ENCODE peak calls at places on chromosome X, in nine cellular contexts. One of them, this sample, is unnamed.

GRCh38 chrX:103656623-103657022 is 27.8 kb downstream of the TCEAL1 start:
- DNase-seq in tibial artery: no peak
- DNase-seq in foreskin keratinocyte: peak; percentile 91
- DNase-seq in BJ: no peak
- DNase-seq in cardiac muscle cell: no peak
- DNase-seq in NCI-H2107: no peak
- DNase-seq in activated T-helper 1 cell treated with anti-CD3 and anti-CD28 coated beads, Interleukin-2, amount 50 U/mL, for 16 hours: no peak
- DNase-seq in M059J: peak; percentile 98
- DNase-seq in fibroblast of villous mesenchyme: peak; percentile 41
- DNase-seq in this sample: no peak

GRCh38 chrX:105462191-105462590 is 241.7 kb upstream of the TEX13A start:
- DNase-seq in tibial artery: no peak
- DNase-seq in foreskin keratinocyte: no peak
- DNase-seq in BJ: no peak
- DNase-seq in cardiac muscle cell: peak; percentile 30
- DNase-seq in NCI-H2107: no peak
- DNase-seq in activated T-helper 1 cell treated with anti-CD3 and anti-CD28 coated beads, Interleukin-2, amount 50 U/mL, for 16 hours: no peak
- DNase-seq in M059J: no peak
- DNase-seq in fibroblast of villous mesenchyme: no peak
- DNase-seq in this sample: no peak

GRCh38 chrX:32673193-32673592 is 538.2 kb downstream of the DMD start:
- DNase-seq in tibial artery: no peak
- DNase-seq in foreskin keratinocyte: no peak
- DNase-seq in BJ: no peak
- DNase-seq in cardiac muscle cell: peak; percentile 1
- DNase-seq in NCI-H2107: no peak
- DNase-seq in activated T-helper 1 cell treated with anti-CD3 and anti-CD28 coated beads, Interleukin-2, amount 50 U/mL, for 16 hours: no peak
- DNase-seq in M059J: peak; percentile 9
- DNase-seq in fibroblast of villous mesenchyme: no peak
- DNase-seq in this sample: no peak

GRCh38 chrX:11474576-11474975 is 181.4 kb downstream of the AMELX start:
- DNase-seq in tibial artery: peak; percentile 21
- DNase-seq in foreskin keratinocyte: no peak
- DNase-seq in BJ: no peak
- DNase-seq in cardiac muscle cell: no peak
- DNase-seq in NCI-H2107: no peak
- DNase-seq in activated T-helper 1 cell treated with anti-CD3 and anti-CD28 coated beads, Interleukin-2, amount 50 U/mL, for 16 hours: no peak
- DNase-seq in M059J: peak; percentile 38
- DNase-seq in fibroblast of villous mesenchyme: no peak
- DNase-seq in this sample: no peak

GRCh38 chrX:131595120-131595519 is 51.2 kb downstream of the OR13H1 start:
- DNase-seq in tibial artery: no peak
- DNase-seq in foreskin keratinocyte: no peak
- DNase-seq in BJ: no peak
- DNase-seq in cardiac muscle cell: peak; percentile 28
- DNase-seq in NCI-H2107: no peak
- DNase-seq in activated T-helper 1 cell treated with anti-CD3 and anti-CD28 coated beads, Interleukin-2, amount 50 U/mL, for 16 hours: no peak
- DNase-seq in M059J: peak; percentile 63
- DNase-seq in fibroblast of villous mesenchyme: peak; percentile 41
- DNase-seq in this sample: no peak

GRCh38 chrX:120446503-120446902 is 22.6 kb downstream of the LAMP2 start:
- DNase-seq in tibial artery: no peak
- DNase-seq in foreskin keratinocyte: no peak
- DNase-seq in BJ: peak; percentile 31
- DNase-seq in cardiac muscle cell: peak; percentile 75
- DNase-seq in NCI-H2107: no peak
- DNase-seq in activated T-helper 1 cell treated with anti-CD3 and anti-CD28 coated beads, Interleukin-2, amount 50 U/mL, for 16 hours: no peak
- DNase-seq in M059J: peak; percentile 83
- DNase-seq in fibroblast of villous mesenchyme: peak; percentile 78
- DNase-seq in this sample: no peak

GRCh38 chrX:39144323-39144722 is 343.1 kb downstream of the MID1IP1 start:
- DNase-seq in tibial artery: no peak
- DNase-seq in foreskin keratinocyte: peak; percentile 24
- DNase-seq in BJ: no peak
- DNase-seq in cardiac muscle cell: no peak
- DNase-seq in NCI-H2107: no peak
- DNase-seq in activated T-helper 1 cell treated with anti-CD3 and anti-CD28 coated beads, Interleukin-2, amount 50 U/mL, for 16 hours: no peak
- DNase-seq in M059J: no peak
- DNase-seq in fibroblast of villous mesenchyme: no peak
- DNase-seq in this sample: no peak

GRCh38 chrX:39258331-39258730 is 457.1 kb downstream of the MID1IP1 start:
- DNase-seq in tibial artery: no peak
- DNase-seq in foreskin keratinocyte: no peak
- DNase-seq in BJ: no peak
- DNase-seq in cardiac muscle cell: peak; percentile 0
- DNase-seq in NCI-H2107: no peak
- DNase-seq in activated T-helper 1 cell treated with anti-CD3 and anti-CD28 coated beads, Interleukin-2, amount 50 U/mL, for 16 hours: no peak
- DNase-seq in M059J: peak; percentile 36
- DNase-seq in fibroblast of villous mesenchyme: no peak
- DNase-seq in this sample: peak; percentile 15

GRCh38 chrX:79161655-79162054 is 17.2 kb downstream of the GPR174 start:
- DNase-seq in tibial artery: no peak
- DNase-seq in foreskin keratinocyte: no peak
- DNase-seq in BJ: no peak
- DNase-seq in cardiac muscle cell: no peak
- DNase-seq in NCI-H2107: no peak
- DNase-seq in activated T-helper 1 cell treated with anti-CD3 and anti-CD28 coated beads, Interleukin-2, amount 50 U/mL, for 16 hours: no peak
- DNase-seq in M059J: no peak
- DNase-seq in fibroblast of villous mesenchyme: no peak
- DNase-seq in this sample: no peak

GRCh38 chrX:38578152-38578551 is 16.8 kb downstream of the TSPAN7 start:
- DNase-seq in tibial artery: no peak
- DNase-seq in foreskin keratinocyte: peak; percentile 24
- DNase-seq in BJ: no peak
- DNase-seq in cardiac muscle cell: no peak
- DNase-seq in NCI-H2107: no peak
- DNase-seq in activated T-helper 1 cell treated with anti-CD3 and anti-CD28 coated beads, Interleukin-2, amount 50 U/mL, for 16 hours: no peak
- DNase-seq in M059J: no peak
- DNase-seq in fibroblast of villous mesenchyme: no peak
- DNase-seq in this sample: no peak

GRCh38 chrX:104112326-104112951 is at the start of gene ZCCHC18:
- DNase-seq in tibial artery: peak; percentile 39
- DNase-seq in foreskin keratinocyte: no peak
- DNase-seq in BJ: no peak
- DNase-seq in cardiac muscle cell: peak; percentile 67
- DNase-seq in NCI-H2107: no peak
- DNase-seq in activated T-helper 1 cell treated with anti-CD3 and anti-CD28 coated beads, Interleukin-2, amount 50 U/mL, for 16 hours: no peak
- DNase-seq in M059J: peak; percentile 61
- DNase-seq in fibroblast of villous mesenchyme: peak; percentile 41
- DNase-seq in this sample: peak; percentile 58

GRCh38 chrX:111006119-111006518 is 89.9 kb upstream of the PAK3 start:
- DNase-seq in tibial artery: no peak
- DNase-seq in foreskin keratinocyte: no peak
- DNase-seq in BJ: no peak
- DNase-seq in cardiac muscle cell: peak; percentile 29
- DNase-seq in NCI-H2107: no peak
- DNase-seq in activated T-helper 1 cell treated with anti-CD3 and anti-CD28 coated beads, Interleukin-2, amount 50 U/mL, for 16 hours: no peak
- DNase-seq in M059J: no peak
- DNase-seq in fibroblast of villous mesenchyme: peak; percentile 15
- DNase-seq in this sample: no peak

GRCh38 chrX:84197550-84197949 is 9.6 kb upstream of the RPS6KA6 start:
- DNase-seq in tibial artery: no peak
- DNase-seq in foreskin keratinocyte: no peak
- DNase-seq in BJ: no peak
- DNase-seq in cardiac muscle cell: no peak
- DNase-seq in NCI-H2107: no peak
- DNase-seq in activated T-helper 1 cell treated with anti-CD3 and anti-CD28 coated beads, Interleukin-2, amount 50 U/mL, for 16 hours: no peak
- DNase-seq in M059J: no peak
- DNase-seq in fibroblast of villous mesenchyme: no peak
- DNase-seq in this sample: no peak

GRCh38 chrX:85516131-85516530 is 136.7 kb upstream of the POF1B start:
- DNase-seq in tibial artery: no peak
- DNase-seq in foreskin keratinocyte: peak; percentile 78
- DNase-seq in BJ: no peak
- DNase-seq in cardiac muscle cell: no peak
- DNase-seq in NCI-H2107: no peak
- DNase-seq in activated T-helper 1 cell treated with anti-CD3 and anti-CD28 coated beads, Interleukin-2, amount 50 U/mL, for 16 hours: no peak
- DNase-seq in M059J: no peak
- DNase-seq in fibroblast of villous mesenchyme: no peak
- DNase-seq in this sample: no peak

GRCh38 chrX:69379412-69379811 is 124.7 kb upstream of the NALF2 start:
- DNase-seq in tibial artery: no peak
- DNase-seq in foreskin keratinocyte: no peak
- DNase-seq in BJ: no peak
- DNase-seq in cardiac muscle cell: no peak
- DNase-seq in NCI-H2107: no peak
- DNase-seq in activated T-helper 1 cell treated with anti-CD3 and anti-CD28 coated beads, Interleukin-2, amount 50 U/mL, for 16 hours: no peak
- DNase-seq in M059J: no peak
- DNase-seq in fibroblast of villous mesenchyme: no peak
- DNase-seq in this sample: no peak

GRCh38 chrX:130539721-130540321 is 138.0 kb downstream of the RBMX2 start:
- DNase-seq in tibial artery: peak; percentile 22
- DNase-seq in foreskin keratinocyte: peak; percentile 5
- DNase-seq in BJ: no peak
- DNase-seq in cardiac muscle cell: peak; percentile 68
- DNase-seq in NCI-H2107: peak; percentile 10
- DNase-seq in activated T-helper 1 cell treated with anti-CD3 and anti-CD28 coated beads, Interleukin-2, amount 50 U/mL, for 16 hours: no peak
- DNase-seq in M059J: peak; percentile 46
- DNase-seq in fibroblast of villous mesenchyme: peak; percentile 55
- DNase-seq in this sample: peak; percentile 10

GRCh38 chrX:13716905-13717304 is 17.5 kb downstream of the TRAPPC2 start:
- DNase-seq in tibial artery: no peak
- DNase-seq in foreskin keratinocyte: no peak
- DNase-seq in BJ: no peak
- DNase-seq in cardiac muscle cell: no peak
- DNase-seq in NCI-H2107: no peak
- DNase-seq in activated T-helper 1 cell treated with anti-CD3 and anti-CD28 coated beads, Interleukin-2, amount 50 U/mL, for 16 hours: peak; percentile 10
- DNase-seq in M059J: no peak
- DNase-seq in fibroblast of villous mesenchyme: no peak
- DNase-seq in this sample: peak; percentile 1

GRCh38 chrX:141278306-141278705 is 36.0 kb upstream of the SPANXC start:
- DNase-seq in tibial artery: no peak
- DNase-seq in foreskin keratinocyte: peak; percentile 0
- DNase-seq in BJ: no peak
- DNase-seq in cardiac muscle cell: peak; percentile 45
- DNase-seq in NCI-H2107: no peak
- DNase-seq in activated T-helper 1 cell treated with anti-CD3 and anti-CD28 coated beads, Interleukin-2, amount 50 U/mL, for 16 hours: no peak
- DNase-seq in M059J: peak; percentile 38
- DNase-seq in fibroblast of villous mesenchyme: peak; percentile 23
- DNase-seq in this sample: no peak

GRCh38 chrX:10660171-10660570 is 39.8 kb upstream of the MID1 start:
- DNase-seq in tibial artery: no peak
- DNase-seq in foreskin keratinocyte: no peak
- DNase-seq in BJ: no peak
- DNase-seq in cardiac muscle cell: no peak
- DNase-seq in NCI-H2107: no peak
- DNase-seq in activated T-helper 1 cell treated with anti-CD3 and anti-CD28 coated beads, Interleukin-2, amount 50 U/mL, for 16 hours: no peak
- DNase-seq in M059J: no peak
- DNase-seq in fibroblast of villous mesenchyme: no peak
- DNase-seq in this sample: no peak

GRCh38 chrX:48021026-48021900 is 14.5 kb downstream of the SPACA5 start:
- DNase-seq in tibial artery: peak; percentile 56
- DNase-seq in foreskin keratinocyte: peak; percentile 83
- DNase-seq in BJ: peak; percentile 26
- DNase-seq in cardiac muscle cell: peak; percentile 91
- DNase-seq in NCI-H2107: peak; percentile 51
- DNase-seq in activated T-helper 1 cell treated with anti-CD3 and anti-CD28 coated beads, Interleukin-2, amount 50 U/mL, for 16 hours: peak; percentile 53
- DNase-seq in M059J: peak; percentile 69
- DNase-seq in fibroblast of villous mesenchyme: peak; percentile 86
- DNase-seq in this sample: peak; percentile 23

GRCh38 chrX:17441965-17442364 is 67.0 kb downstream of the NHS start:
- DNase-seq in tibial artery: no peak
- DNase-seq in foreskin keratinocyte: peak; percentile 70
- DNase-seq in BJ: peak; percentile 17
- DNase-seq in cardiac muscle cell: no peak
- DNase-seq in NCI-H2107: no peak
- DNase-seq in activated T-helper 1 cell treated with anti-CD3 and anti-CD28 coated beads, Interleukin-2, amount 50 U/mL, for 16 hours: no peak
- DNase-seq in M059J: peak; percentile 82
- DNase-seq in fibroblast of villous mesenchyme: peak; percentile 34
- DNase-seq in this sample: no peak

GRCh38 chrX:129544780-129545179 is 4.7 kb downstream of the OCRL start:
- DNase-seq in tibial artery: no peak
- DNase-seq in foreskin keratinocyte: no peak
- DNase-seq in BJ: no peak
- DNase-seq in cardiac muscle cell: no peak
- DNase-seq in NCI-H2107: no peak
- DNase-seq in activated T-helper 1 cell treated with anti-CD3 and anti-CD28 coated beads, Interleukin-2, amount 50 U/mL, for 16 hours: no peak
- DNase-seq in M059J: no peak
- DNase-seq in fibroblast of villous mesenchyme: no peak
- DNase-seq in this sample: no peak

GRCh38 chrX:45850197-45850774 is 649.6 kb upstream of the DIPK2B start:
- DNase-seq in tibial artery: no peak
- DNase-seq in foreskin keratinocyte: no peak
- DNase-seq in BJ: no peak
- DNase-seq in cardiac muscle cell: no peak
- DNase-seq in NCI-H2107: no peak
- DNase-seq in activated T-helper 1 cell treated with anti-CD3 and anti-CD28 coated beads, Interleukin-2, amount 50 U/mL, for 16 hours: no peak
- DNase-seq in M059J: peak; percentile 56
- DNase-seq in fibroblast of villous mesenchyme: no peak
- DNase-seq in this sample: peak; percentile 2

GRCh38 chrX:9131066-9131465 is 97.1 kb upstream of the FAM9B start:
- DNase-seq in tibial artery: no peak
- DNase-seq in foreskin keratinocyte: peak; percentile 66
- DNase-seq in BJ: no peak
- DNase-seq in cardiac muscle cell: no peak
- DNase-seq in NCI-H2107: no peak
- DNase-seq in activated T-helper 1 cell treated with anti-CD3 and anti-CD28 coated beads, Interleukin-2, amount 50 U/mL, for 16 hours: no peak
- DNase-seq in M059J: peak; percentile 49
- DNase-seq in fibroblast of villous mesenchyme: no peak
- DNase-seq in this sample: no peak

GRCh38 chrX:150348365-150348764 is 14.8 kb upstream of the MAMLD1 start:
- DNase-seq in tibial artery: no peak
- DNase-seq in foreskin keratinocyte: peak; percentile 44
- DNase-seq in BJ: no peak
- DNase-seq in cardiac muscle cell: no peak
- DNase-seq in NCI-H2107: no peak
- DNase-seq in activated T-helper 1 cell treated with anti-CD3 and anti-CD28 coated beads, Interleukin-2, amount 50 U/mL, for 16 hours: no peak
- DNase-seq in M059J: peak; percentile 55
- DNase-seq in fibroblast of villous mesenchyme: no peak
- DNase-seq in this sample: no peak

This sample was measured in NCI-H510A.